ENCODE peak calls at places on chromosomes 1 and 21, in eight cellular contexts. One of them, this sample, is unnamed.

GRCh38 chr1:159941867-159942560 is 3.4 kb downstream of the IGSF9 start:
- DNase-seq in GM23338: peak; percentile 35
- DNase-seq in breast epithelium: no peak
- DNase-seq in stomach: no peak
- DNase-seq in K562: no peak
- DNase-seq in endothelial cell of umbilical vein: no peak
- DNase-seq in HCT116: no peak
- DNase-seq in prostate gland: no peak
- DNase-seq in this sample: no peak

GRCh38 chr1:185581020-185581419 is 153.2 kb upstream of the HMCN1 start:
- DNase-seq in K562: no peak
- DNase-seq in endothelial cell of umbilical vein: no peak
- DNase-seq in HCT116: no peak
- DNase-seq in stomach: no peak
- DNase-seq in GM23338: no peak
- DNase-seq in breast epithelium: no peak
- DNase-seq in prostate gland: no peak
- DNase-seq in this sample: no peak

GRCh38 chr1:68174173-68175113 is 57.9 kb downstream of the WLS start:
- DNase-seq in stomach: peak; percentile 76
- DNase-seq in K562: no peak
- DNase-seq in breast epithelium: no peak
- DNase-seq in endothelial cell of umbilical vein: peak; percentile 98
- DNase-seq in GM23338: peak; percentile 17
- DNase-seq in HCT116: peak; percentile 22
- DNase-seq in prostate gland: peak; percentile 57
- DNase-seq in this sample: no peak

GRCh38 chr1:1895456-1896333 is 4.8 kb upstream of the GNB1 start:
- DNase-seq in endothelial cell of umbilical vein: no peak
- DNase-seq in HCT116: no peak
- DNase-seq in breast epithelium: no peak
- DNase-seq in GM23338: no peak
- DNase-seq in stomach: no peak
- DNase-seq in K562: no peak
- DNase-seq in prostate gland: no peak
- DNase-seq in this sample: no peak

GRCh38 chr1:4565169-4565568 is 89.2 kb upstream of the AJAP1 start:
- DNase-seq in HCT116: no peak
- DNase-seq in K562: no peak
- DNase-seq in endothelial cell of umbilical vein: no peak
- DNase-seq in stomach: no peak
- DNase-seq in breast epithelium: no peak
- DNase-seq in GM23338: no peak
- DNase-seq in prostate gland: no peak
- DNase-seq in this sample: no peak

GRCh38 chr1:178683304-178683703 is 41.7 kb upstream of the RALGPS2 start:
- DNase-seq in stomach: no peak
- DNase-seq in prostate gland: no peak
- DNase-seq in HCT116: no peak
- DNase-seq in breast epithelium: no peak
- DNase-seq in K562: no peak
- DNase-seq in endothelial cell of umbilical vein: no peak
- DNase-seq in GM23338: no peak
- DNase-seq in this sample: no peak

GRCh38 chr1:110893908-110894490 is 21.1 kb downstream of the CD53 start:
- DNase-seq in prostate gland: no peak
- DNase-seq in GM23338: no peak
- DNase-seq in endothelial cell of umbilical vein: no peak
- DNase-seq in breast epithelium: no peak
- DNase-seq in HCT116: no peak
- DNase-seq in stomach: no peak
- DNase-seq in K562: no peak
- DNase-seq in this sample: no peak

GRCh38 chr21:36864974-36865373 is 101.5 kb downstream of the HLCS start:
- DNase-seq in prostate gland: no peak
- DNase-seq in breast epithelium: no peak
- DNase-seq in HCT116: no peak
- DNase-seq in GM23338: no peak
- DNase-seq in endothelial cell of umbilical vein: no peak
- DNase-seq in stomach: no peak
- DNase-seq in K562: no peak
- DNase-seq in this sample: no peak

GRCh38 chr1:84780000-84780716 is 89.9 kb upstream of the SSX2IP start:
- DNase-seq in endothelial cell of umbilical vein: no peak
- DNase-seq in breast epithelium: no peak
- DNase-seq in stomach: no peak
- DNase-seq in prostate gland: peak; percentile 64
- DNase-seq in HCT116: no peak
- DNase-seq in GM23338: no peak
- DNase-seq in K562: no peak
- DNase-seq in this sample: no peak

GRCh38 chr1:951364-951763 is 7.7 kb downstream of the NOC2L start:
- DNase-seq in endothelial cell of umbilical vein: no peak
- DNase-seq in stomach: no peak
- DNase-seq in HCT116: no peak
- DNase-seq in K562: no peak
- DNase-seq in GM23338: peak; percentile 75
- DNase-seq in prostate gland: no peak
- DNase-seq in breast epithelium: no peak
- DNase-seq in this sample: no peak

GRCh38 chr1:6652986-6653385 is 28.3 kb downstream of the THAP3 start:
- DNase-seq in prostate gland: no peak
- DNase-seq in HCT116: no peak
- DNase-seq in breast epithelium: no peak
- DNase-seq in GM23338: no peak
- DNase-seq in K562: no peak
- DNase-seq in stomach: no peak
- DNase-seq in endothelial cell of umbilical vein: no peak
- DNase-seq in this sample: no peak

GRCh38 chr1:47772960-47773682 is 224.1 kb downstream of the TRABD2B start:
- DNase-seq in prostate gland: no peak
- DNase-seq in K562: no peak
- DNase-seq in stomach: no peak
- DNase-seq in HCT116: no peak
- DNase-seq in endothelial cell of umbilical vein: no peak
- DNase-seq in GM23338: no peak
- DNase-seq in breast epithelium: no peak
- DNase-seq in this sample: no peak

GRCh38 chr1:116359060-116359830 is 13.8 kb upstream of the ATP1A1 start:
- DNase-seq in GM23338: no peak
- DNase-seq in stomach: no peak
- DNase-seq in breast epithelium: no peak
- DNase-seq in K562: no peak
- DNase-seq in prostate gland: no peak
- DNase-seq in HCT116: no peak
- DNase-seq in endothelial cell of umbilical vein: peak; percentile 34
- DNase-seq in this sample: no peak

GRCh38 chr1:184036517-184036949 is 995 bp downstream of the COLGALT2 start:
- DNase-seq in stomach: no peak
- DNase-seq in K562: peak; percentile 54
- DNase-seq in prostate gland: no peak
- DNase-seq in endothelial cell of umbilical vein: peak; percentile 24
- DNase-seq in breast epithelium: no peak
- DNase-seq in GM23338: peak; percentile 74
- DNase-seq in HCT116: no peak
- DNase-seq in this sample: no peak

GRCh38 chr1:65026235-65026634 is 59.9 kb upstream of the JAK1 start:
- DNase-seq in breast epithelium: no peak
- DNase-seq in K562: no peak
- DNase-seq in GM23338: no peak
- DNase-seq in HCT116: no peak
- DNase-seq in stomach: no peak
- DNase-seq in prostate gland: no peak
- DNase-seq in endothelial cell of umbilical vein: no peak
- DNase-seq in this sample: no peak

GRCh38 chr1:65022264-65022663 is 55.9 kb upstream of the JAK1 start:
- DNase-seq in K562: no peak
- DNase-seq in endothelial cell of umbilical vein: no peak
- DNase-seq in HCT116: no peak
- DNase-seq in breast epithelium: no peak
- DNase-seq in prostate gland: no peak
- DNase-seq in GM23338: no peak
- DNase-seq in stomach: no peak
- DNase-seq in this sample: no peak

GRCh38 chr1:65025794-65026193 is 59.4 kb upstream of the JAK1 start:
- DNase-seq in HCT116: no peak
- DNase-seq in prostate gland: no peak
- DNase-seq in stomach: no peak
- DNase-seq in endothelial cell of umbilical vein: no peak
- DNase-seq in K562: no peak
- DNase-seq in breast epithelium: no peak
- DNase-seq in GM23338: no peak
- DNase-seq in this sample: no peak

DNA sequence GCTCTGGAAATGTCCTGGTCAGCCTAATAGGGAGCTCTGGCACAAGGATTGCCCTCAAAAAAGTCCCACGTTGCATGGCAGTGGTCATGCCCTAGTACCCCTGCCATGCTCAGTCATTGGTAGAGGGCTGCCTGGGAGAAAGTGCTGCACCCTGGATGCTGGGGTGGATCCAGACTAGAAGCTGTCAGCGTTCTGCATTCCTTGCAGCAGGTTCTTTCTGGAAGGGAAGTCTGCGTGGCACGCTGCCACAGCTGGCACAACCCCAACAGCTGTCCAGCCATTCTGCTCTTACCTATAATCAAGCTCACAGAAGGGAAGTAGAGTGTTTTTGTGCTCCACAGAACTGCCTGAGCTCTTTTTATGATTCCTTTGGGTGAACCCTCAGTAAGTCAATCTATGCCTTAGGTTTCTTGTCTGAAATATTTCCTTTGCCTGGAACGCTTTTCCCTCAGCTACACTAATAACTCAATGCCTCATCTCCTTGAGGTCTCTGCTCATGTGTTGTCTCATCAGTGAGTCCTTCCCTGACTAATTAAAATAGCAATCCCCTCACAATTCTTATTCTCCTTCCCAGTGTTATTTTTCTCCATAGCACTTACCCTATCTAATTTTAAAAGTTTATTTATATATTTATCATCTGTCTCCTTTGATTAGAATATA is 61.5 kb upstream of the JAK1 start:
- DNase-seq in HCT116: no peak
- DNase-seq in prostate gland: peak; percentile 71
- DNase-seq in endothelial cell of umbilical vein: peak; percentile 66
- DNase-seq in K562: no peak
- DNase-seq in breast epithelium: peak; percentile 85
- DNase-seq in GM23338: no peak
- DNase-seq in stomach: peak; percentile 84
- DNase-seq in this sample: no peak
- TF ChIP-seq POLR2AphosphoS5 in HCT116: no peak
- TF ChIP-seq POLR2AphosphoS5 in prostate gland: peak; percentile 37
- TF ChIP-seq POLR2AphosphoS5 in endothelial cell of umbilical vein: no peak
- TF ChIP-seq POLR2AphosphoS5 in K562: no peak
- TF ChIP-seq POLR2AphosphoS5 in breast epithelium: no peak
- TF ChIP-seq POLR2AphosphoS5 in GM23338: no peak
- TF ChIP-seq POLR2AphosphoS5 in stomach: no peak
- TF ChIP-seq POLR2AphosphoS5 in this sample: no peak

GRCh38 chr1:224755586-224755985 is 139.5 kb downstream of the CNIH3 start:
- DNase-seq in stomach: no peak
- DNase-seq in GM23338: no peak
- DNase-seq in K562: no peak
- DNase-seq in breast epithelium: no peak
- DNase-seq in prostate gland: no peak
- DNase-seq in endothelial cell of umbilical vein: no peak
- DNase-seq in HCT116: no peak
- DNase-seq in this sample: no peak
- TF ChIP-seq POLR2AphosphoS5 in stomach: no peak
- TF ChIP-seq POLR2AphosphoS5 in GM23338: no peak
- TF ChIP-seq POLR2AphosphoS5 in K562: no peak
- TF ChIP-seq POLR2AphosphoS5 in breast epithelium: no peak
- TF ChIP-seq POLR2AphosphoS5 in prostate gland: no peak
- TF ChIP-seq POLR2AphosphoS5 in endothelial cell of umbilical vein: no peak
- TF ChIP-seq POLR2AphosphoS5 in HCT116: no peak
- TF ChIP-seq POLR2AphosphoS5 in this sample: no peak

DNA sequence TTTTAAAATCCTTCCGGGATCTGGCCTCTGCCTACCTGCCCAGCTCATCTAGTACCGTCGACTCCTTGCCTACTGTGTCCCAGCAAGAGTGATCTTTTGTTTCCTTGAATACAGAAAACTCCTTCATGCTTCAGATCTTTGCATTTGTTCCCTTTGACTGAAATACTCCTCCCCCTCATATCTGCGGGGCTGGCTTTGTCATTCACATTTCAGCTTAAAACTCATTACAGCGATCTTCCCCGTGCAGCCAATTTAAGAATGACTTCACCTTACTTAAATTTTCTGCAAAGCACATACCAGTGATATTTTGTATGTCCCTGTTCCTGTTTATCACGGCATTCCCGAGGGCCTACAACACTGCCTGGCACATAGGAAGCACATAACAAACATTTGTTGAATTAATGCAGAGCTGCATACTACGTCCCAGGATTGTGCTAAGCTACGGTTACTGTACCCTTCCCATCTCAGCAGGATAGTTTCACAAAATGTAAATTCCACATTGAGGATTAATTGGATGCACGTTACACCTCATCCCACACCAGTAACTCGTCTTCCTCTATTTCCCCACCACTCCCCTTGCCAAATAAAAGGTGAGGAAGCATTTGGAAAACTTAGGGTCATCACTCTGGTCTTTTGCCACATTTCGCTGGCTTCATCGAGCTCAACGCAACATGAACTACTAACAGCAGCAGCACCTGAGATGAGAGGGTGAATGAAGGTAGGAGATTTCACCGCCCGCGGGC is 799 bp upstream of the DESI2 start:
- DNase-seq in GM23338: peak; percentile 44
- DNase-seq in HCT116: peak; percentile 3
- DNase-seq in breast epithelium: no peak
- DNase-seq in K562: no peak
- DNase-seq in prostate gland: no peak
- DNase-seq in endothelial cell of umbilical vein: no peak
- DNase-seq in stomach: no peak
- DNase-seq in this sample: no peak
- TF ChIP-seq POLR2AphosphoS5 in GM23338: peak; percentile 88
- TF ChIP-seq POLR2AphosphoS5 in HCT116: no peak
- TF ChIP-seq POLR2AphosphoS5 in breast epithelium: peak; percentile 6
- TF ChIP-seq POLR2AphosphoS5 in K562: peak; percentile 66
- TF ChIP-seq POLR2AphosphoS5 in prostate gland: no peak
- TF ChIP-seq POLR2AphosphoS5 in endothelial cell of umbilical vein: no peak
- TF ChIP-seq POLR2AphosphoS5 in stomach: peak; percentile 47
- TF ChIP-seq POLR2AphosphoS5 in this sample: no peak

DNA sequence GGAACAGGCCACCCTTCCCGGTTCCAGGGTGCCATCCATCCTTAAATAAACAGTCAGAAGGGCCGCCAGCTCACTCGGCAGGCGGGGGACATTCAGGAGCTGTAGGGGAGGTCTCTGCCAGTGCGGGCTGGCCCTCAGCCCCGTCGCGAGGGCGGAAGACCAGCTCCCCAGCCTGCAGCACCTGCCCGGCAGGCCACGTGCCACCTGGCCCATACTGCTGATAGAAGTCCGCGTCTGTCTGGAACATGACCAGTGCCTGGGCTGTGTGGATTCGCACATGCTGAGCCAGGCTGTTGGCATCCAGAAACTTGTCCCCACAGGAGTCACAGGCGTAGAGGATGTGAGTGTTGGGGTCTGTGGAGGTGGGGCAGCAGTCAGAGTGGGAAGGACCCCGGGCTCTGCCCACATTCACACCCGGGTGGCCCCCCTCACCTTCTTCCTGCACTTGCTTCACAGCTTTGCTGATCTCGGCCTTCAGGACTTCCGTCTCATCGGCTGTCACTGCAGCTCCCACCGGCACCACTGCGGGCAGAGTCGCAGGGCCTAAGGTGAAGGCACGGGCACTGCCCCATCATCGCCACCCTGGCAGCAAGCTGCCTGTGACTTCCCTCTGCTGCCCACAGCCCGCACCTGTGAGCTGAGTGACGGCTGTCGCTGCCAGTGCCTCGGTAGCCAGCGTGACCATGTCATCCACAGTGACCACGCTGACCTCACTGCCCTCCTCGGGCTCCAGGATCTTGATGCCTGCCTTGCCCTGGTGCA is 33.8 kb downstream of the ZBTB17 start:
- DNase-seq in stomach: peak; percentile 68
- DNase-seq in GM23338: no peak
- DNase-seq in breast epithelium: no peak
- DNase-seq in endothelial cell of umbilical vein: no peak
- DNase-seq in HCT116: no peak
- DNase-seq in K562: no peak
- DNase-seq in prostate gland: no peak
- DNase-seq in this sample: no peak
- TF ChIP-seq POLR2AphosphoS5 in stomach: no peak
- TF ChIP-seq POLR2AphosphoS5 in GM23338: no peak
- TF ChIP-seq POLR2AphosphoS5 in breast epithelium: no peak
- TF ChIP-seq POLR2AphosphoS5 in endothelial cell of umbilical vein: no peak
- TF ChIP-seq POLR2AphosphoS5 in HCT116: no peak
- TF ChIP-seq POLR2AphosphoS5 in K562: no peak
- TF ChIP-seq POLR2AphosphoS5 in prostate gland: no peak
- TF ChIP-seq POLR2AphosphoS5 in this sample: no peak

This sample was measured in GM12891.